ENCODE peak calls at places on chromosomes 12 and 14, in six cellular contexts. U, X, Y, K, L and T are unnamed samples.

GRCh38 chr12:81596558-81596957 is 162.6 kb downstream of the PPFIA2 start:
- DNase-seq in U (no peak), X (no peak), Y (no peak), K (no peak), L (no peak), T (no peak)

GRCh38 chr12:95922231-95922630 is 20.2 kb downstream of the CCDC38 start:
- DNase-seq in U (peak), X (no peak), Y (no peak), K (no peak), L (no peak), T (no peak)

GRCh38 chr12:128637616-128638606 is 185.8 kb downstream of the SLC15A4 start:
- DNase-seq in U (no peak), X (no peak), Y (no peak), K (no peak), L (no peak), T (no peak)

GRCh38 chr12:101459642-101460346 is 15.3 kb upstream of the SPIC start:
- DNase-seq in U (peak), X (no peak), Y (no peak), K (no peak), L (peak), T (no peak)

GRCh38 chr14:105393151-105393550 is 5.2 kb upstream of the TEX22 start:
- DNase-seq in U (no peak), X (no peak), Y (no peak), K (no peak), L (no peak), T (no peak)

GRCh38 chr12:48388430-48388829 is 37.7 kb upstream of the ZNF641 start:
- DNase-seq in U (no peak), X (no peak), Y (no peak), K (no peak), L (no peak), T (no peak)

GRCh38 chr12:12993367-12993766 is 6.7 kb downstream of the HEBP1 start:
- DNase-seq in U (no peak), X (no peak), Y (no peak), K (no peak), L (no peak), T (no peak)

GRCh38 chr14:69133206-69134125 is 19.5 kb downstream of the DCAF5 start:
- DNase-seq in U (peak), X (no peak), Y (no peak), K (no peak), L (no peak), T (no peak)

GRCh38 chr14:98622208-98623051 is 649.6 kb downstream of the BCL11B start:
- DNase-seq in U (peak), X (no peak), Y (no peak), K (no peak), L (no peak), T (no peak)

GRCh38 chr14:61642246-61642982 is 52.9 kb upstream of the HIF1A start:
- DNase-seq in U (peak), X (no peak), Y (no peak), K (no peak), L (no peak), T (no peak)

GRCh38 chr14:59483360-59483759 is 848 bp downstream of the L3HYPDH start:
- DNase-seq in U (peak), X (no peak), Y (no peak), K (no peak), L (peak), T (no peak)

GRCh38 chr14:93954900-93955891 is 21.2 kb downstream of the ASB2 start:
- DNase-seq in U (no peak), X (no peak), Y (no peak), K (no peak), L (no peak), T (no peak)

GRCh38 chr14:106378191-106378590 is 851.8 kb downstream of the TMEM121 start:
- DNase-seq in U (peak), X (no peak), Y (no peak), K (no peak), L (no peak), T (no peak)

GRCh38 chr14:63676615-63677014 is 34.9 kb upstream of the WDR89 start:
- DNase-seq in U (no peak), X (no peak), Y (no peak), K (no peak), L (no peak), T (no peak)

GRCh38 chr14:102891556-102891955 is 30.9 kb upstream of the AMN start:
- DNase-seq in U (no peak), X (no peak), Y (no peak), K (no peak), L (no peak), T (no peak)

GRCh38 chr12:19482551-19483109 is 43.3 kb downstream of the AEBP2 start:
- DNase-seq in U (no peak), X (peak), Y (peak), K (no peak), L (no peak), T (no peak)